ENCODE peak calls at places on chromosomes 13 and 19, in ten cellular contexts. One of them, this sample, is unnamed.

GRCh38 chr13:113786262-113786841 is 27.3 kb downstream of the TMEM255B start:
- DNase-seq in lung: no peak
- DNase-seq in heart right ventricle: no peak
- DNase-seq in K562: no peak
- DNase-seq in iPS DF 6.9: no peak
- DNase-seq in tibial artery: peak; percentile 13
- DNase-seq in AG04450: peak; percentile 29
- DNase-seq in neural progenitor cell: no peak
- DNase-seq in stomach: peak; percentile 8
- DNase-seq in mammary epithelial cell: no peak
- DNase-seq in this sample: no peak

GRCh38 chr13:106182404-106182803 is 353.1 kb downstream of the EFNB2 start:
- DNase-seq in lung: no peak
- DNase-seq in AG04450: peak; percentile 57
- DNase-seq in stomach: no peak
- DNase-seq in neural progenitor cell: no peak
- DNase-seq in K562: no peak
- DNase-seq in mammary epithelial cell: peak; percentile 92
- DNase-seq in heart right ventricle: no peak
- DNase-seq in iPS DF 6.9: no peak
- DNase-seq in tibial artery: no peak
- DNase-seq in this sample: no peak

GRCh38 chr13:46738055-46738454 is 58.9 kb downstream of the ESD start:
- DNase-seq in iPS DF 6.9: no peak
- DNase-seq in stomach: no peak
- DNase-seq in tibial artery: no peak
- DNase-seq in lung: no peak
- DNase-seq in heart right ventricle: no peak
- DNase-seq in K562: no peak
- DNase-seq in neural progenitor cell: no peak
- DNase-seq in AG04450: no peak
- DNase-seq in mammary epithelial cell: no peak
- DNase-seq in this sample: no peak

GRCh38 chr13:26305676-26306075 is 51.7 kb downstream of the CDK8 start:
- DNase-seq in mammary epithelial cell: no peak
- DNase-seq in iPS DF 6.9: no peak
- DNase-seq in AG04450: no peak
- DNase-seq in neural progenitor cell: no peak
- DNase-seq in K562: no peak
- DNase-seq in lung: no peak
- DNase-seq in stomach: no peak
- DNase-seq in heart right ventricle: no peak
- DNase-seq in tibial artery: no peak
- DNase-seq in this sample: no peak

GRCh38 chr13:40480012-40480914 is 186.2 kb downstream of the FOXO1 start:
- DNase-seq in iPS DF 6.9: no peak
- DNase-seq in AG04450: no peak
- DNase-seq in K562: no peak
- DNase-seq in stomach: no peak
- DNase-seq in tibial artery: no peak
- DNase-seq in lung: no peak
- DNase-seq in neural progenitor cell: no peak
- DNase-seq in heart right ventricle: no peak
- DNase-seq in mammary epithelial cell: no peak
- DNase-seq in this sample: no peak

GRCh38 chr13:41542281-41542680 is 84.9 kb downstream of the RGCC start:
- DNase-seq in mammary epithelial cell: no peak
- DNase-seq in stomach: no peak
- DNase-seq in AG04450: no peak
- DNase-seq in lung: no peak
- DNase-seq in heart right ventricle: no peak
- DNase-seq in iPS DF 6.9: no peak
- DNase-seq in neural progenitor cell: no peak
- DNase-seq in K562: no peak
- DNase-seq in tibial artery: no peak
- DNase-seq in this sample: no peak

GRCh38 chr19:57280165-57280912 is at the start of gene ZNF460:
- DNase-seq in tibial artery: peak; percentile 98
- DNase-seq in lung: peak; percentile 96
- DNase-seq in K562: peak; percentile 95
- DNase-seq in AG04450: peak; percentile 94
- DNase-seq in mammary epithelial cell: peak; percentile 96
- DNase-seq in heart right ventricle: peak; percentile 98
- DNase-seq in neural progenitor cell: peak; percentile 99
- DNase-seq in stomach: peak; percentile 96
- DNase-seq in iPS DF 6.9: peak; percentile 96
- DNase-seq in this sample: peak; percentile 73

GRCh38 chr19:16016226-16017137 is 59.8 kb upstream of the TPM4 start:
- DNase-seq in AG04450: no peak
- DNase-seq in mammary epithelial cell: no peak
- DNase-seq in stomach: peak; percentile 22
- DNase-seq in iPS DF 6.9: no peak
- DNase-seq in K562: no peak
- DNase-seq in tibial artery: peak; percentile 48
- DNase-seq in neural progenitor cell: no peak
- DNase-seq in heart right ventricle: no peak
- DNase-seq in lung: no peak
- DNase-seq in this sample: no peak

GRCh38 chr13:28204690-28205443 is 66.5 kb downstream of the PAN3 start:
- DNase-seq in stomach: no peak
- DNase-seq in AG04450: no peak
- DNase-seq in tibial artery: no peak
- DNase-seq in mammary epithelial cell: no peak
- DNase-seq in lung: no peak
- DNase-seq in iPS DF 6.9: no peak
- DNase-seq in K562: no peak
- DNase-seq in heart right ventricle: no peak
- DNase-seq in neural progenitor cell: no peak
- DNase-seq in this sample: no peak

GRCh38 chr19:18425515-18426415 is 6.6 kb downstream of the SSBP4 start:
- DNase-seq in lung: no peak
- DNase-seq in K562: no peak
- DNase-seq in AG04450: no peak
- DNase-seq in mammary epithelial cell: no peak
- DNase-seq in heart right ventricle: peak; percentile 78
- DNase-seq in tibial artery: peak; percentile 89
- DNase-seq in stomach: no peak
- DNase-seq in neural progenitor cell: no peak
- DNase-seq in iPS DF 6.9: no peak
- DNase-seq in this sample: no peak

GRCh38 chr19:47377208-47377701 is 28.1 kb downstream of the DHX34 start:
- DNase-seq in stomach: no peak
- DNase-seq in heart right ventricle: peak; percentile 72
- DNase-seq in neural progenitor cell: no peak
- DNase-seq in iPS DF 6.9: no peak
- DNase-seq in mammary epithelial cell: no peak
- DNase-seq in AG04450: no peak
- DNase-seq in tibial artery: no peak
- DNase-seq in K562: peak; percentile 29
- DNase-seq in lung: no peak
- DNase-seq in this sample: no peak

GRCh38 chr13:23851106-23851505 is 38.1 kb downstream of the MIPEP start:
- DNase-seq in AG04450: no peak
- DNase-seq in lung: no peak
- DNase-seq in mammary epithelial cell: no peak
- DNase-seq in heart right ventricle: no peak
- DNase-seq in iPS DF 6.9: no peak
- DNase-seq in stomach: no peak
- DNase-seq in neural progenitor cell: no peak
- DNase-seq in tibial artery: no peak
- DNase-seq in K562: no peak
- DNase-seq in this sample: no peak

GRCh38 chr19:49837009-49837310 is 14.0 kb upstream of the PTOV1 start:
- DNase-seq in K562: no peak
- DNase-seq in stomach: no peak
- DNase-seq in lung: no peak
- DNase-seq in tibial artery: no peak
- DNase-seq in neural progenitor cell: no peak
- DNase-seq in heart right ventricle: no peak
- DNase-seq in iPS DF 6.9: no peak
- DNase-seq in mammary epithelial cell: no peak
- DNase-seq in AG04450: no peak
- DNase-seq in this sample: no peak

GRCh38 chr19:1220452-1221037 is 15.0 kb downstream of the STK11 start:
- DNase-seq in mammary epithelial cell: no peak
- DNase-seq in K562: no peak
- DNase-seq in heart right ventricle: no peak
- DNase-seq in tibial artery: no peak
- DNase-seq in neural progenitor cell: no peak
- DNase-seq in iPS DF 6.9: no peak
- DNase-seq in lung: no peak
- DNase-seq in AG04450: no peak
- DNase-seq in stomach: no peak
- DNase-seq in this sample: no peak

GRCh38 chr19:36876993-36877938 is 26.6 kb downstream of the ZNF345 start:
- DNase-seq in stomach: no peak
- DNase-seq in heart right ventricle: no peak
- DNase-seq in iPS DF 6.9: no peak
- DNase-seq in tibial artery: no peak
- DNase-seq in AG04450: no peak
- DNase-seq in mammary epithelial cell: no peak
- DNase-seq in neural progenitor cell: no peak
- DNase-seq in K562: no peak
- DNase-seq in lung: no peak
- DNase-seq in this sample: no peak

GRCh38 chr19:38055655-38056521 is 148.9 kb downstream of the SIPA1L3 start:
- DNase-seq in mammary epithelial cell: no peak
- DNase-seq in K562: no peak
- DNase-seq in stomach: no peak
- DNase-seq in iPS DF 6.9: no peak
- DNase-seq in tibial artery: no peak
- DNase-seq in lung: no peak
- DNase-seq in AG04450: no peak
- DNase-seq in heart right ventricle: no peak
- DNase-seq in neural progenitor cell: peak; percentile 66
- DNase-seq in this sample: no peak
- H3K27ac ChIP-seq in mammary epithelial cell: no peak overlapping the region
- H3K27ac ChIP-seq in K562: no peak overlapping the region
- H3K27ac ChIP-seq in stomach: no peak overlapping the region
- H3K27ac ChIP-seq in iPS DF 6.9: no peak overlapping the region
- H3K27ac ChIP-seq in tibial artery: no peak overlapping the region
- H3K27ac ChIP-seq in lung: peak overlapping the region; percentile 1
- H3K27ac ChIP-seq in AG04450: no peak overlapping the region
- H3K27ac ChIP-seq in heart right ventricle: no peak overlapping the region
- H3K27ac ChIP-seq in neural progenitor cell: peak overlapping the region; percentile 17
- H3K27ac ChIP-seq in this sample: no peak overlapping the region

GRCh38 chr19:38686530-38686888 is 39.1 kb downstream of the ACTN4 start:
- DNase-seq in lung: no peak
- DNase-seq in neural progenitor cell: no peak
- DNase-seq in iPS DF 6.9: no peak
- DNase-seq in mammary epithelial cell: no peak
- DNase-seq in stomach: no peak
- DNase-seq in K562: no peak
- DNase-seq in tibial artery: no peak
- DNase-seq in heart right ventricle: no peak
- DNase-seq in AG04450: no peak
- DNase-seq in this sample: no peak
- H3K4me3 ChIP-seq in lung: no peak overlapping the region
- H3K4me3 ChIP-seq in neural progenitor cell: no peak overlapping the region
- H3K4me3 ChIP-seq in iPS DF 6.9: no peak overlapping the region
- H3K4me3 ChIP-seq in mammary epithelial cell: no peak overlapping the region
- H3K4me3 ChIP-seq in stomach: no peak overlapping the region
- H3K4me3 ChIP-seq in K562: no peak overlapping the region
- H3K4me3 ChIP-seq in tibial artery: no peak overlapping the region
- H3K4me3 ChIP-seq in heart right ventricle: no peak overlapping the region
- H3K4me3 ChIP-seq in AG04450: no peak overlapping the region
- H3K4me3 ChIP-seq in this sample: no peak overlapping the region

GRCh38 chr13:21619633-21620220 is 15.8 kb upstream of the MICU2 start:
- DNase-seq in AG04450: no peak
- DNase-seq in mammary epithelial cell: no peak
- DNase-seq in stomach: no peak
- DNase-seq in tibial artery: no peak
- DNase-seq in iPS DF 6.9: no peak
- DNase-seq in K562: no peak
- DNase-seq in neural progenitor cell: no peak
- DNase-seq in lung: no peak
- DNase-seq in heart right ventricle: no peak
- DNase-seq in this sample: no peak

GRCh38 chr13:21615427-21615826 is 11.5 kb upstream of the MICU2 start:
- DNase-seq in iPS DF 6.9: no peak
- DNase-seq in tibial artery: no peak
- DNase-seq in K562: peak; percentile 62
- DNase-seq in neural progenitor cell: no peak
- DNase-seq in heart right ventricle: no peak
- DNase-seq in lung: no peak
- DNase-seq in mammary epithelial cell: no peak
- DNase-seq in stomach: no peak
- DNase-seq in AG04450: no peak
- DNase-seq in this sample: no peak

GRCh38 chr13:21616205-21616604 is 12.2 kb upstream of the MICU2 start:
- DNase-seq in neural progenitor cell: no peak
- DNase-seq in K562: no peak
- DNase-seq in heart right ventricle: no peak
- DNase-seq in iPS DF 6.9: no peak
- DNase-seq in mammary epithelial cell: no peak
- DNase-seq in lung: no peak
- DNase-seq in tibial artery: no peak
- DNase-seq in stomach: no peak
- DNase-seq in AG04450: no peak
- DNase-seq in this sample: no peak

GRCh38 chr13:21613791-21614190 is 9.8 kb upstream of the MICU2 start:
- DNase-seq in mammary epithelial cell: no peak
- DNase-seq in iPS DF 6.9: no peak
- DNase-seq in stomach: no peak
- DNase-seq in neural progenitor cell: no peak
- DNase-seq in lung: no peak
- DNase-seq in AG04450: no peak
- DNase-seq in heart right ventricle: no peak
- DNase-seq in K562: no peak
- DNase-seq in tibial artery: no peak
- DNase-seq in this sample: no peak

GRCh38 chr13:21616880-21617279 is 12.9 kb upstream of the MICU2 start:
- DNase-seq in stomach: no peak
- DNase-seq in lung: no peak
- DNase-seq in neural progenitor cell: peak; percentile 42
- DNase-seq in mammary epithelial cell: no peak
- DNase-seq in K562: no peak
- DNase-seq in heart right ventricle: no peak
- DNase-seq in tibial artery: no peak
- DNase-seq in iPS DF 6.9: no peak
- DNase-seq in AG04450: no peak
- DNase-seq in this sample: no peak
- H3K27ac ChIP-seq in stomach: no peak overlapping the region
- H3K27ac ChIP-seq in lung: no peak overlapping the region
- H3K27ac ChIP-seq in neural progenitor cell: no peak overlapping the region
- H3K27ac ChIP-seq in mammary epithelial cell: no peak overlapping the region
- H3K27ac ChIP-seq in K562: no peak overlapping the region
- H3K27ac ChIP-seq in heart right ventricle: no peak overlapping the region
- H3K27ac ChIP-seq in tibial artery: no peak overlapping the region
- H3K27ac ChIP-seq in iPS DF 6.9: no peak overlapping the region
- H3K27ac ChIP-seq in AG04450: no peak overlapping the region
- H3K27ac ChIP-seq in this sample: no peak overlapping the region

GRCh38 chr13:95676775-95677563 is at the start of gene DNAJC3:
- DNase-seq in K562: peak; percentile 97
- DNase-seq in stomach: peak; percentile 99
- DNase-seq in iPS DF 6.9: peak; percentile 86
- DNase-seq in lung: peak; percentile 99
- DNase-seq in AG04450: peak; percentile 92
- DNase-seq in mammary epithelial cell: peak; percentile 98
- DNase-seq in neural progenitor cell: peak; percentile 99
- DNase-seq in heart right ventricle: peak; percentile 98
- DNase-seq in tibial artery: peak; percentile 99
- DNase-seq in this sample: peak; percentile 91
- H3K4me3 ChIP-seq in K562: peak within 1 kb of the TSS; percentile 67
- H3K4me3 ChIP-seq in stomach: peak within 1 kb of the TSS; percentile 84
- H3K4me3 ChIP-seq in iPS DF 6.9: peak within 1 kb of the TSS; percentile 89
- H3K4me3 ChIP-seq in lung: peak within 1 kb of the TSS; percentile 92
- H3K4me3 ChIP-seq in AG04450: peak within 1 kb of the TSS; percentile 88
- H3K4me3 ChIP-seq in mammary epithelial cell: peak within 1 kb of the TSS; percentile 96
- H3K4me3 ChIP-seq in neural progenitor cell: peak within 1 kb of the TSS; percentile 75
- H3K4me3 ChIP-seq in heart right ventricle: peak within 1 kb of the TSS; percentile 86
- H3K4me3 ChIP-seq in tibial artery: peak within 1 kb of the TSS; percentile 75
- H3K4me3 ChIP-seq in this sample: peak within 1 kb of the TSS; percentile 99

GRCh38 chr13:44855860-44856259 is 133.4 kb downstream of the NUFIP1 start:
- DNase-seq in K562: no peak
- DNase-seq in tibial artery: no peak
- DNase-seq in lung: no peak
- DNase-seq in iPS DF 6.9: no peak
- DNase-seq in heart right ventricle: no peak
- DNase-seq in mammary epithelial cell: no peak
- DNase-seq in AG04450: no peak
- DNase-seq in neural progenitor cell: peak; percentile 67
- DNase-seq in stomach: no peak
- DNase-seq in this sample: no peak
- H3K27ac ChIP-seq in K562: no peak overlapping the region
- H3K27ac ChIP-seq in tibial artery: no peak overlapping the region
- H3K27ac ChIP-seq in lung: no peak overlapping the region
- H3K27ac ChIP-seq in iPS DF 6.9: no peak overlapping the region
- H3K27ac ChIP-seq in heart right ventricle: no peak overlapping the region
- H3K27ac ChIP-seq in mammary epithelial cell: no peak overlapping the region
- H3K27ac ChIP-seq in AG04450: no peak overlapping the region
- H3K27ac ChIP-seq in neural progenitor cell: no peak overlapping the region
- H3K27ac ChIP-seq in stomach: peak overlapping the region; percentile 82
- H3K27ac ChIP-seq in this sample: no peak overlapping the region

This sample was measured in thoracic aorta.